ENCODE peak calls at places on chromosomes 2 and 18, in four cellular contexts. I, E, T and R are unnamed samples.

GRCh38 chr2:219331560-219332213 is 857 bp downstream of the RESP18 start:
- DNase-seq in I (no peak), E (peak), T (peak), R (no peak)

GRCh38 chr2:151027147-151027546 is 234.5 kb downstream of the RBM43 start:
- DNase-seq in I (no peak), E (no peak), T (no peak), R (no peak)

GRCh38 chr2:96340493-96341414 is 5.2 kb downstream of the NCAPH start:
- DNase-seq in I (peak), E (peak), T (no peak), R (no peak)

GRCh38 chr2:238240761-238241711 is 1.2 kb upstream of the HES6 start:
- DNase-seq in I (peak), E (no peak), T (peak), R (peak)

GRCh38 chr2:30349691-30350090 is 97.4 kb upstream of the LCLAT1 start:
- DNase-seq in I (no peak), E (no peak), T (no peak), R (no peak)

GRCh38 chr2:238450440-238450861 is 23.7 kb downstream of the ASB1 start:
- DNase-seq in I (no peak), E (no peak), T (no peak), R (no peak)

GRCh38 chr2:105307146-105307545 is 22.4 kb downstream of the TGFBRAP1 start:
- DNase-seq in I (no peak), E (no peak), T (no peak), R (no peak)

GRCh38 chr2:201116115-201116958 is at the start of gene CFLAR:
- DNase-seq in I (peak), E (peak), T (peak), R (peak)

GRCh38 chr2:96907405-96908041 is 37.6 kb upstream of the SEMA4C start:
- DNase-seq in I (no peak), E (peak), T (no peak), R (peak)

GRCh38 chr2:127104881-127105655 is 1.9 kb downstream of the BIN1 start:
- DNase-seq in I (no peak), E (no peak), T (no peak), R (no peak)

GRCh38 chr2:111049792-111050640 is 70.7 kb upstream of the BCL2L11 start:
- DNase-seq in I (no peak), E (no peak), T (no peak), R (peak)

GRCh38 chr2:185187421-185187820 is 551.2 kb upstream of the FSIP2 start:
- DNase-seq in I (peak), E (no peak), T (no peak), R (no peak)

GRCh38 chr2:225889452-225889851 is 489.9 kb downstream of the NYAP2 start:
- DNase-seq in I (peak), E (peak), T (no peak), R (peak)

GRCh38 chr18:46484971-46485370 is 172.0 kb downstream of the LOXHD1 start:
- DNase-seq in I (no peak), E (no peak), T (no peak), R (no peak)

GRCh38 chr2:170022692-170023091 is 155.3 kb upstream of the MYO3B start:
- DNase-seq in I (peak), E (peak), T (no peak), R (no peak)

GRCh38 chr2:120501591-120501990 is 155.7 kb downstream of the INHBB start:
- DNase-seq in I (no peak), E (no peak), T (no peak), R (no peak)

GRCh38 chr2:230658877-230659652 is 53.6 kb upstream of the CAB39 start:
- DNase-seq in I (no peak), E (no peak), T (peak), R (no peak)

GRCh38 chr2:230170532-230170931 is 49.3 kb downstream of the SP110 start:
- DNase-seq in I (peak), E (no peak), T (no peak), R (no peak)

GRCh38 chr2:88751770-88752169 is 60.3 kb downstream of the RPIA start:
- DNase-seq in I (no peak), E (no peak), T (no peak), R (peak)

GRCh38 chr2:165794520-165794882 is 454 bp upstream of the GALNT3 start:
- DNase-seq in I (peak), E (peak), T (no peak), R (peak)

GRCh38 chr2:191701696-191702095 is 23.8 kb downstream of the NABP1 start:
- DNase-seq in I (no peak), E (no peak), T (no peak), R (no peak)

GRCh38 chr18:79329786-79330185 is 65.9 kb upstream of the NFATC1 start:
- DNase-seq in I (no peak), E (no peak), T (no peak), R (no peak)

GRCh38 chr2:239883326-239884050 is 141.7 kb downstream of the NDUFA10 start:
- DNase-seq in I (no peak), E (no peak), T (no peak), R (no peak)

GRCh38 chr2:37829616-37830385 is 95.3 kb upstream of the RMDN2 start:
- DNase-seq in I (no peak), E (no peak), T (no peak), R (no peak)

GRCh38 chr2:37829202-37829601 is 95.9 kb upstream of the RMDN2 start:
- DNase-seq in I (peak), E (peak), T (no peak), R (no peak)

GRCh38 chr2:37827455-37827854 is 97.6 kb upstream of the RMDN2 start:
- DNase-seq in I (no peak), E (no peak), T (no peak), R (no peak)

GRCh38 chr2:37826611-37827010 is 98.5 kb upstream of the RMDN2 start:
- DNase-seq in I (no peak), E (no peak), T (no peak), R (no peak)

GRCh38 chr2:37827911-37828411 is 97.1 kb upstream of the RMDN2 start:
- DNase-seq in I (peak), E (peak), T (no peak), R (no peak)
- H3K27ac ChIP-seq in I (no peak), E (peak), T (no peak), R (no peak)

GRCh38 chr2:168185583-168186274 is 61.7 kb downstream of the STK39 start:
- DNase-seq in I (peak), E (no peak), T (no peak), R (no peak)
- TF ChIP-seq CTCF in I (no peak), E (no peak), T (no peak), R (no peak)

GRCh38 chr2:26175191-26175715 is 2.4 kb downstream of the GAREM2 start:
- DNase-seq in I (no peak), E (no peak), T (no peak), R (no peak)

GRCh38 chr2:26174691-26175181 is 1.8 kb downstream of the GAREM2 start:
- DNase-seq in I (no peak), E (no peak), T (no peak), R (no peak)

GRCh38 chr2:26172866-26173595 is at the start of gene GAREM2:
- DNase-seq in I (no peak), E (no peak), T (peak), R (no peak)

GRCh38 chr2:26172189-26172865 is 561 bp upstream of the GAREM2 start:
- DNase-seq in I (no peak), E (no peak), T (peak), R (no peak)

DNA sequence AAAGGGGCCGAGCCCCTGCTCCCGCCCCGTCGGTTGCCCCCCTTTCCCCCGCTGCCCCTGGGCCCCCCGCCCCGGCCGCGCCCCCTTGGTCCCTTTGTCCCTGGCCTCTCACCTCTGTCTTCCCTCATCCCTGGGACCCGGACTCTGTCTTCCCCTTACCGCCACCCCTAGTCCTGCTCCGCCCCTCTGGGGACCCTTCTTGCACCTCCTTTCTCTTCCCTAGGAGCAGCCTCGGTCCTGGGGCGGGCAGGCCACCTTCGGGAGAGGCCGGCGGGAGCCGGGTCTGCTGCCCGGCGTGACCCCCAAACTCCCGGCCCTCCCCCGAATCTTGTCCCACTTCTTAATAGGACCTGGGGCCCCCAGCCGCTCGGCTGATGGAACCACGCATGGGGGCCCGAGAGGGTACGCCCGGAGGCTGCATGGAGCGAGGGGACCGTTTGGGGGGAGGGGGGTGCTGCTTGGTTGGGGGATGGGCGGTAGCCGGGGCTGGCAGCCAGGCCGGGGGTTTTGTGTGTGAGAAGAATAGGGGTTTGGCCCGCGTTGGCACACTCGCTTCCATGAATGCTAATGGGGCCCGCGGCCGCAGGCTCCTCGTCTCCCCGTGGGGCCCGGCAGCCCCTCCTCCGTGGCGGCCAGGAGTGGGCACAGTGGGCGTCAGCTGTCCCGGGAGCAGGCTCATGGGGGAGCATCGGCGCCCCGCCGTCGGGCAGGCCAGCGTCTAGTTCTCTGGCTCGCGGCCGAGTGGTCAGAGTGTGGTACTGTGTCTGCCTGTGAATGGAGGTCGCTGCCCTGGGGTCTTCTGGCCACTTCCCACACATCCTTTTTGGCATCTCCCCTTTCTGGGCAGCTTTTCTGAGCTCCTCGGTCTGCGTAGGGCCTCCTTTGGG is 951 bp downstream of the GAREM2 start:
- DNase-seq in I (no peak), E (no peak), T (no peak), R (no peak)
- H3K4me2 ChIP-seq in I (peak), E (no peak), T (no peak), R (peak)

DNA sequence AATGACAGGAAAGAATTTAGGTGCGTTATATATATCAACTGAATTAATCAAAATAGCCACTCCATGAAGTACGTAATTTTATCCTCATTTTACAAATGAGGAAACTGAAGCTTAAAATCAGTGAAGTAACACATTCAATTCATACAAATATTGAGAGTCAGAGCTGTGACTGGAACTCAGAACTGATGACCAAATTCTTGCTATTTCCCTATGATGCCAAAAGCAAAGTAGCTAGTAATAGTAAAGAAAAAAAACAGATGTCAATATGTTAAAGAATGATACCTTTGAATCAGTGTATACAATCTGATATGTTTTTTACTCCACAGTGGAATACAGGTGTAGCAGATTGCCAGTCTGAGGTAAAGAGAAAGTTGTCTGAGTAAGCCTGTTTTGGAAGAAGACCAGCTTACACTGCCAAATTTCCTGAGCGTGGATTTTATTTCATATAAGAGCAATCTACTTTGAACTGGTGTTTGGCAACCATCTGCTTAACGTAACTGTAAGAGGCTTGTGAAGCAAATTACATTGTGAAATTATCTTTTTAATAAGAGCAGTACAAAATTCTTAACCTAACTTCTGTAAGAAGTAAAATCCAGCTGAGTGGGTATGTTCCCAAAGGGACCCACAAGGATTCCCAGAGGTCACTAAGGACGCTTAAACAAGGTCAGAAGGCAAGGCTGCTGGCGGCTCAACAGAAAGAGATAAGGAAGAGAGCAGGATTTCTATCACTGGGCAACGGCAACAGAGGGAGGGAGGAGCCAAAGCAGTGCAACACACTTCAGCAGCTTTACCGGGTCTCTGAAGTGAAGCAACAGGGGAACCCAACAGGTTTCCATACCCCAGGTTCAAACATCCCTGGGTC is 85.6 kb downstream of the IKZF2 start:
- DNase-seq in I (no peak), E (peak), T (no peak), R (no peak)
- H3K27ac ChIP-seq in I (no peak), E (no peak), T (no peak), R (no peak)